ENCODE peak calls at places on chromosome 19, in nine cellular contexts. One of them, this sample, is unnamed.
A peak's percentile ranks its signal among the peaks of the same experiment; 100 is the strongest.

GRCh38 chr19:39430675-39431593 is 4.8 kb downstream of the RPS16 start:
- DNase-seq in RWPE1: peak; percentile 83
- DNase-seq in GM12865: peak; percentile 86
- DNase-seq in cardiac fibroblast: peak; percentile 99
- DNase-seq in fibroblast of the aortic adventitia: peak; percentile 86
- DNase-seq in foreskin fibroblast: no peak
- DNase-seq in H9: peak; percentile 84
- DNase-seq in colonic mucosa: peak; percentile 20
- DNase-seq in lower leg skin: peak; percentile 89
- DNase-seq in this sample: peak; percentile 100

GRCh38 chr19:47225746-47226425 is 5.1 kb downstream of the BBC3 start:
- DNase-seq in lower leg skin: peak; percentile 98
- DNase-seq in cardiac fibroblast: peak; percentile 83
- DNase-seq in fibroblast of the aortic adventitia: peak; percentile 85
- DNase-seq in RWPE1: peak; percentile 87
- DNase-seq in GM12865: peak; percentile 94
- DNase-seq in colonic mucosa: peak; percentile 88
- DNase-seq in H9: peak; percentile 88
- DNase-seq in foreskin fibroblast: peak; percentile 88
- DNase-seq in this sample: peak; percentile 89

GRCh38 chr19:41219924-41220567 is 1.0 kb downstream of the AXL start:
- DNase-seq in RWPE1: no peak
- DNase-seq in colonic mucosa: no peak
- DNase-seq in fibroblast of the aortic adventitia: peak; percentile 79
- DNase-seq in GM12865: no peak
- DNase-seq in H9: no peak
- DNase-seq in cardiac fibroblast: peak; percentile 60
- DNase-seq in lower leg skin: peak; percentile 91
- DNase-seq in foreskin fibroblast: peak; percentile 73
- DNase-seq in this sample: peak; percentile 53

GRCh38 chr19:2261438-2262172 is 5.4 kb upstream of the JSRP1 start:
- DNase-seq in lower leg skin: no peak
- DNase-seq in cardiac fibroblast: peak; percentile 48
- DNase-seq in fibroblast of the aortic adventitia: peak; percentile 34
- DNase-seq in GM12865: peak; percentile 78
- DNase-seq in foreskin fibroblast: no peak
- DNase-seq in RWPE1: no peak
- DNase-seq in colonic mucosa: peak; percentile 68
- DNase-seq in H9: no peak
- DNase-seq in this sample: no peak

GRCh38 chr19:38497907-38498306 is 64.4 kb downstream of the RYR1 start:
- DNase-seq in fibroblast of the aortic adventitia: no peak
- DNase-seq in H9: no peak
- DNase-seq in foreskin fibroblast: no peak
- DNase-seq in colonic mucosa: no peak
- DNase-seq in GM12865: no peak
- DNase-seq in cardiac fibroblast: no peak
- DNase-seq in RWPE1: no peak
- DNase-seq in lower leg skin: no peak
- DNase-seq in this sample: no peak

GRCh38 chr19:7492142-7493055 is 3.6 kb upstream of the PEX11G start:
- DNase-seq in fibroblast of the aortic adventitia: no peak
- DNase-seq in colonic mucosa: no peak
- DNase-seq in lower leg skin: no peak
- DNase-seq in GM12865: no peak
- DNase-seq in H9: no peak
- DNase-seq in RWPE1: no peak
- DNase-seq in foreskin fibroblast: peak; percentile 43
- DNase-seq in cardiac fibroblast: peak; percentile 84
- DNase-seq in this sample: no peak

GRCh38 chr19:18433039-18433691 is 4.8 kb downstream of the ISYNA1 start:
- DNase-seq in lower leg skin: no peak
- DNase-seq in cardiac fibroblast: no peak
- DNase-seq in H9: peak; percentile 63
- DNase-seq in foreskin fibroblast: no peak
- DNase-seq in RWPE1: no peak
- DNase-seq in fibroblast of the aortic adventitia: no peak
- DNase-seq in GM12865: peak; percentile 86
- DNase-seq in colonic mucosa: no peak
- DNase-seq in this sample: no peak

GRCh38 chr19:43620061-43621001 is 902 bp upstream of the ZNF428 start:
- DNase-seq in cardiac fibroblast: no peak
- DNase-seq in foreskin fibroblast: no peak
- DNase-seq in lower leg skin: no peak
- DNase-seq in colonic mucosa: no peak
- DNase-seq in H9: no peak
- DNase-seq in GM12865: no peak
- DNase-seq in RWPE1: no peak
- DNase-seq in fibroblast of the aortic adventitia: no peak
- DNase-seq in this sample: no peak

GRCh38 chr19:55372316-55373081 is 2.2 kb upstream of the IL11 start:
- DNase-seq in H9: no peak
- DNase-seq in GM12865: no peak
- DNase-seq in lower leg skin: no peak
- DNase-seq in colonic mucosa: no peak
- DNase-seq in RWPE1: no peak
- DNase-seq in cardiac fibroblast: no peak
- DNase-seq in fibroblast of the aortic adventitia: peak; percentile 52
- DNase-seq in foreskin fibroblast: peak; percentile 57
- DNase-seq in this sample: peak; percentile 70

GRCh38 chr19:50925734-50926133 is 14.5 kb upstream of the KLK4 start:
- DNase-seq in colonic mucosa: no peak
- DNase-seq in RWPE1: peak; percentile 64
- DNase-seq in GM12865: no peak
- DNase-seq in cardiac fibroblast: peak; percentile 49
- DNase-seq in H9: no peak
- DNase-seq in foreskin fibroblast: no peak
- DNase-seq in fibroblast of the aortic adventitia: peak; percentile 16
- DNase-seq in lower leg skin: no peak
- DNase-seq in this sample: no peak

GRCh38 chr19:57465680-57466381 is 8.9 kb upstream of the VN1R1 start:
- DNase-seq in cardiac fibroblast: peak; percentile 70
- DNase-seq in foreskin fibroblast: peak; percentile 10
- DNase-seq in fibroblast of the aortic adventitia: peak; percentile 30
- DNase-seq in lower leg skin: no peak
- DNase-seq in RWPE1: no peak
- DNase-seq in colonic mucosa: no peak
- DNase-seq in GM12865: peak; percentile 62
- DNase-seq in H9: no peak
- DNase-seq in this sample: no peak

GRCh38 chr19:57803265-57803593 is 11.5 kb downstream of the ZNF552 start:
- DNase-seq in colonic mucosa: no peak
- DNase-seq in H9: no peak
- DNase-seq in lower leg skin: no peak
- DNase-seq in foreskin fibroblast: no peak
- DNase-seq in GM12865: no peak
- DNase-seq in fibroblast of the aortic adventitia: no peak
- DNase-seq in cardiac fibroblast: no peak
- DNase-seq in RWPE1: no peak
- DNase-seq in this sample: no peak

GRCh38 chr19:38736036-38736412 is 8.2 kb downstream of the CAPN12 start:
- DNase-seq in foreskin fibroblast: no peak
- DNase-seq in cardiac fibroblast: no peak
- DNase-seq in fibroblast of the aortic adventitia: no peak
- DNase-seq in colonic mucosa: peak; percentile 57
- DNase-seq in GM12865: peak; percentile 67
- DNase-seq in lower leg skin: no peak
- DNase-seq in H9: peak; percentile 68
- DNase-seq in RWPE1: no peak
- DNase-seq in this sample: no peak

GRCh38 chr19:821976-822773 is 420 bp upstream of the PLPPR3 start:
- DNase-seq in H9: peak; percentile 71
- DNase-seq in colonic mucosa: no peak
- DNase-seq in cardiac fibroblast: no peak
- DNase-seq in fibroblast of the aortic adventitia: no peak
- DNase-seq in RWPE1: no peak
- DNase-seq in GM12865: no peak
- DNase-seq in lower leg skin: no peak
- DNase-seq in foreskin fibroblast: no peak
- DNase-seq in this sample: no peak
- TF ChIP-seq CTCF in H9: no peak
- TF ChIP-seq CTCF in colonic mucosa: no peak
- TF ChIP-seq CTCF in cardiac fibroblast: no peak
- TF ChIP-seq CTCF in fibroblast of the aortic adventitia: no peak
- TF ChIP-seq CTCF in RWPE1: no peak
- TF ChIP-seq CTCF in GM12865: no peak
- TF ChIP-seq CTCF in lower leg skin: no peak
- TF ChIP-seq CTCF in foreskin fibroblast: no peak
- TF ChIP-seq CTCF in this sample: no peak

GRCh38 chr19:3275583-3276340 is 51.3 kb downstream of the CELF5 start:
- DNase-seq in GM12865: peak; percentile 93
- DNase-seq in colonic mucosa: peak; percentile 94
- DNase-seq in cardiac fibroblast: peak; percentile 81
- DNase-seq in foreskin fibroblast: peak; percentile 66
- DNase-seq in RWPE1: peak; percentile 98
- DNase-seq in fibroblast of the aortic adventitia: peak; percentile 64
- DNase-seq in lower leg skin: peak; percentile 95
- DNase-seq in H9: peak; percentile 96
- DNase-seq in this sample: peak; percentile 62
- TF ChIP-seq CTCF in GM12865: no peak
- TF ChIP-seq CTCF in colonic mucosa: no peak
- TF ChIP-seq CTCF in cardiac fibroblast: no peak
- TF ChIP-seq CTCF in foreskin fibroblast: peak; percentile 46
- TF ChIP-seq CTCF in RWPE1: peak; percentile 76
- TF ChIP-seq CTCF in fibroblast of the aortic adventitia: no peak
- TF ChIP-seq CTCF in lower leg skin: no peak
- TF ChIP-seq CTCF in H9: peak; percentile 95
- TF ChIP-seq CTCF in this sample: no peak

GRCh38 chr19:31232220-31232619 is 117.0 kb downstream of the TSHZ3 start:
- DNase-seq in H9: no peak
- DNase-seq in cardiac fibroblast: peak; percentile 21
- DNase-seq in RWPE1: no peak
- DNase-seq in lower leg skin: no peak
- DNase-seq in colonic mucosa: no peak
- DNase-seq in GM12865: no peak
- DNase-seq in foreskin fibroblast: no peak
- DNase-seq in fibroblast of the aortic adventitia: peak; percentile 34
- DNase-seq in this sample: peak; percentile 53
- TF ChIP-seq CTCF in H9: peak; percentile 54
- TF ChIP-seq CTCF in cardiac fibroblast: no peak
- TF ChIP-seq CTCF in RWPE1: no peak
- TF ChIP-seq CTCF in lower leg skin: no peak
- TF ChIP-seq CTCF in colonic mucosa: no peak
- TF ChIP-seq CTCF in GM12865: no peak
- TF ChIP-seq CTCF in foreskin fibroblast: no peak
- TF ChIP-seq CTCF in fibroblast of the aortic adventitia: peak; percentile 1
- TF ChIP-seq CTCF in this sample: no peak

DNA sequence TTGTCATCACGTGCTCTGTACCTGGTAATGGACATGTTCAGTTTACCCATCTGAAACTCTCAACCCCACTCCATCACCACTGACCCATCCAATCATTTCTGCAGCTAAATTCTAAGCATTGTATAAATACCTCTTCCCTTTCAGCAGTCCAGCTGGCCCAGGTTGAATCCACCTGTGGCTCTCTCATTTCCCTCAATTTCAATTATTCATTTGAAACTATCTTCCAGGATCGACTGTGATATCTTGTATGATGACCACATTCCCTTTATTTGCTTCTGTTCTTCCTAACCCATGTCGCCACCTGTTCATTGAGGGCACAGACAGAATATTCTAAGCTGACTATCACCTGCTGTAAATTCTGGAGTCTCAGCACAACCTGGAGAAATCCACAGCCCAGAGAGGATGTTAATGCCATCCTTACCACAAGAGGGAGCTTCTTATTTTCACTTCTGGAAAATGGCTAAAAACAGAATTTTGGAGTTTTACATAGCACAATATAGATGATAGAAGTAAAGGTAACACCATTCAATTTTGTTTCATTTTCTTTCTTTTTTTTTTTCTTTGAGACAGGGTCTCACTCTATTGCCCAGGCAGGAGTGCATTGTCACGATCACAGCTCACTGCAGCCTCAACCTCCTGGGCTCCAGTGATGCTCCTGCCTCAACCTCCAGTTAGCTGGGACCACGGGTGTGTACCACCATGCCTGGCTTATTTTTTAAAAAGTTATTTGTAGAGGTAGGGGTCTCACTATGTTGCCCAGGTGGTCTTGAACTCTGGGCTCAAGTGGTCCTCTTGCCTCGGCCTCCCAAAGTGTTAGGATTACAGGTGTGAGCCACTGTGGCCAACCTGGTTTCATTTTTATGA is 38.6 kb downstream of the ZNF823 start:
- DNase-seq in foreskin fibroblast: peak; percentile 10
- DNase-seq in colonic mucosa: peak; percentile 20
- DNase-seq in H9: no peak
- DNase-seq in cardiac fibroblast: peak; percentile 62
- DNase-seq in GM12865: peak; percentile 23
- DNase-seq in fibroblast of the aortic adventitia: peak; percentile 56
- DNase-seq in lower leg skin: no peak
- DNase-seq in RWPE1: peak; percentile 34
- DNase-seq in this sample: peak; percentile 30
- TF ChIP-seq CTCF in foreskin fibroblast: peak; percentile 72
- TF ChIP-seq CTCF in colonic mucosa: peak; percentile 78
- TF ChIP-seq CTCF in H9: peak; percentile 79
- TF ChIP-seq CTCF in cardiac fibroblast: peak; percentile 69
- TF ChIP-seq CTCF in GM12865: peak; percentile 43
- TF ChIP-seq CTCF in fibroblast of the aortic adventitia: peak; percentile 74
- TF ChIP-seq CTCF in lower leg skin: no peak
- TF ChIP-seq CTCF in RWPE1: peak; percentile 82
- TF ChIP-seq CTCF in this sample: peak; percentile 77

GRCh38 chr19:49689133-49690072 is at the start of gene ADM5:
- DNase-seq in cardiac fibroblast: no peak
- DNase-seq in GM12865: peak; percentile 50
- DNase-seq in foreskin fibroblast: no peak
- DNase-seq in fibroblast of the aortic adventitia: no peak
- DNase-seq in colonic mucosa: peak; percentile 78
- DNase-seq in RWPE1: no peak
- DNase-seq in lower leg skin: peak; percentile 91
- DNase-seq in H9: peak; percentile 82
- DNase-seq in this sample: no peak
- TF ChIP-seq CTCF in cardiac fibroblast: peak; percentile 50
- TF ChIP-seq CTCF in GM12865: peak; percentile 51
- TF ChIP-seq CTCF in foreskin fibroblast: peak; percentile 61
- TF ChIP-seq CTCF in fibroblast of the aortic adventitia: peak; percentile 53
- TF ChIP-seq CTCF in colonic mucosa: peak; percentile 52
- TF ChIP-seq CTCF in RWPE1: peak; percentile 43
- TF ChIP-seq CTCF in lower leg skin: no peak
- TF ChIP-seq CTCF in H9: peak; percentile 75
- TF ChIP-seq CTCF in this sample: peak; percentile 67

GRCh38 chr19:16066611-16067104 is 9.6 kb upstream of the TPM4 start:
- DNase-seq in foreskin fibroblast: peak; percentile 61
- DNase-seq in H9: peak; percentile 56
- DNase-seq in RWPE1: peak; percentile 72
- DNase-seq in lower leg skin: peak; percentile 85
- DNase-seq in cardiac fibroblast: peak; percentile 85
- DNase-seq in fibroblast of the aortic adventitia: peak; percentile 74
- DNase-seq in colonic mucosa: peak; percentile 81
- DNase-seq in GM12865: peak; percentile 80
- DNase-seq in this sample: no peak
- TF ChIP-seq CTCF in foreskin fibroblast: no peak
- TF ChIP-seq CTCF in H9: no peak
- TF ChIP-seq CTCF in RWPE1: no peak
- TF ChIP-seq CTCF in lower leg skin: no peak
- TF ChIP-seq CTCF in cardiac fibroblast: peak; percentile 19
- TF ChIP-seq CTCF in fibroblast of the aortic adventitia: peak; percentile 8
- TF ChIP-seq CTCF in colonic mucosa: peak; percentile 15
- TF ChIP-seq CTCF in GM12865: peak; percentile 57
- TF ChIP-seq CTCF in this sample: peak; percentile 18

This sample was measured in astrocyte of the spinal cord.